ENCODE peak calls at places on chromosomes 5 and 9, in ten cellular contexts. T is activated CD4-positive, alpha-beta memory T cell treated with anti-CD3 and anti-CD28 coated beads, Interleukin-2, amount 10 ng/mL, durations not matched to agents 7 days and 5 days; M is NCI-H1694 treated with DMSO at 0.1 percent for 48 hours; Z is foreskin keratinocyte; Y is activated CD4-positive, CD25-positive, alpha-beta regulatory T cell treated with anti-CD3 and anti-CD28 coated beads, Interleukin-2, amount 50 U/mL, for 72 hours; D is kidney tubule cell; O is heart right ventricle; R is naive thymus-derived CD8-positive, alpha-beta T cell; W is upper lobe of right lung; B is midbrain. U is an unnamed sample.

GRCh38 chr9:94961870-94962269 is 235.4 kb downstream of the AOPEP start:
- DNase-seq in O (no peak), D (no peak), Y (no peak), Z (no peak), M (no peak), T (no peak), R (no peak), W (no peak), B (no peak), U (no peak)

GRCh38 chr5:170860818-170861217 is 1.0 kb upstream of the RANBP17 start:
- DNase-seq in M (no peak), D (no peak), R (no peak), B (no peak), W (no peak), O (no peak), T (no peak), Y (no peak), Z (no peak), U (no peak)

GRCh38 chr5:91386120-91386519 is 3.0 kb upstream of the ARRDC3 start:
- DNase-seq in M (no peak), T (no peak), R (no peak), D (peak), B (no peak), Z (no peak), W (no peak), O (no peak), Y (no peak), U (no peak)

GRCh38 chr9:113501129-113501686 is 37.7 kb downstream of the RGS3 start:
- DNase-seq in Z (no peak), B (no peak), R (no peak), O (peak), Y (no peak), M (no peak), D (no peak), T (no peak), W (no peak), U (no peak)

GRCh38 chr9:104808030-104808614 is 44.2 kb downstream of the NIPSNAP3B start:
- DNase-seq in T (no peak), O (no peak), Z (no peak), W (no peak), M (peak), Y (no peak), D (peak), B (peak), R (peak), U (no peak)

GRCh38 chr5:1555011-1555807 is 31.4 kb upstream of the LPCAT1 start:
- DNase-seq in Y (no peak), W (peak), B (no peak), Z (no peak), T (peak), R (no peak), M (no peak), D (peak), O (no peak), U (no peak)

GRCh38 chr9:129574911-129575574 is 45.9 kb downstream of the C9orf50 start:
- DNase-seq in W (no peak), O (no peak), M (no peak), R (no peak), B (no peak), T (no peak), Y (no peak), D (no peak), Z (no peak), U (no peak)

GRCh38 chr5:177515580-177515979 is 1.2 kb downstream of the DDX41 start:
- DNase-seq in Y (no peak), W (no peak), O (no peak), M (no peak), Z (no peak), D (no peak), T (no peak), R (no peak), B (no peak), U (no peak)

GRCh38 chr9:88477300-88477751 is 57.7 kb upstream of the NXNL2 start:
- DNase-seq in Y (no peak), T (no peak), W (no peak), R (no peak), D (peak), M (no peak), Z (peak), B (no peak), O (no peak), U (no peak)

GRCh38 chr5:176530983-176531901 is 6.0 kb downstream of the RNF44 start:
- DNase-seq in W (no peak), B (peak), R (peak), T (no peak), D (no peak), Z (no peak), O (no peak), Y (no peak), M (peak), U (no peak)

GRCh38 chr9:35908484-35909125 is 685 bp upstream of the SPAAR start:
- DNase-seq in W (no peak), B (no peak), R (no peak), D (no peak), T (no peak), Y (no peak), O (peak), Z (no peak), M (peak), U (no peak)

GRCh38 chr9:13322828-13323550 is 43.5 kb upstream of the MPDZ start:
- DNase-seq in M (no peak), W (no peak), D (no peak), O (no peak), T (no peak), Y (no peak), Z (no peak), B (no peak), R (no peak), U (no peak)

GRCh38 chr9:68983797-68984419 is 30.0 kb downstream of the PRKACG start:
- DNase-seq in Y (no peak), D (no peak), T (no peak), M (no peak), W (no peak), B (no peak), Z (no peak), O (no peak), R (no peak), U (no peak)

U was measured in RWPE2.